ENCODE peak calls at places on chromosomes 2 and 18, in five cellular contexts. One of them, this sample, is unnamed.
A peak's percentile ranks its signal among the peaks of the same experiment; 100 is the strongest.

GRCh38 chr18:55907352-55908045 is 319.5 kb upstream of the TCF4 start:
- DNase-seq in ovary: peak; percentile 21
- DNase-seq in right atrium auricular region: no peak
- DNase-seq in A549: no peak
- DNase-seq in upper lobe of right lung: no peak
- DNase-seq in this sample: no peak

GRCh38 chr2:46125798-46126197 is 171.4 kb upstream of the EPAS1 start:
- DNase-seq in ovary: no peak
- DNase-seq in upper lobe of right lung: no peak
- DNase-seq in right atrium auricular region: no peak
- DNase-seq in A549: no peak
- DNase-seq in this sample: no peak

GRCh38 chr2:171244466-171244969 is 83.8 kb upstream of the TLK1 start:
- DNase-seq in A549: no peak
- DNase-seq in ovary: no peak
- DNase-seq in upper lobe of right lung: no peak
- DNase-seq in right atrium auricular region: no peak
- DNase-seq in this sample: no peak

GRCh38 chr2:236569593-236569973 is at the start of gene ACKR3:
- DNase-seq in A549: peak; percentile 65
- DNase-seq in upper lobe of right lung: peak; percentile 73
- DNase-seq in right atrium auricular region: peak; percentile 90
- DNase-seq in ovary: peak; percentile 66
- DNase-seq in this sample: peak; percentile 91

GRCh38 chr2:182038579-182038978 is 52.9 kb downstream of the PPP1R1C start:
- DNase-seq in upper lobe of right lung: no peak
- DNase-seq in A549: peak; percentile 10
- DNase-seq in right atrium auricular region: no peak
- DNase-seq in ovary: no peak
- DNase-seq in this sample: no peak

GRCh38 chr2:7256377-7256776 is 339.2 kb downstream of the RNF144A start:
- DNase-seq in right atrium auricular region: no peak
- DNase-seq in ovary: no peak
- DNase-seq in A549: no peak
- DNase-seq in upper lobe of right lung: no peak
- DNase-seq in this sample: no peak

GRCh38 chr2:208150094-208150493 is 4.1 kb upstream of the CRYGB start:
- DNase-seq in ovary: no peak
- DNase-seq in A549: no peak
- DNase-seq in upper lobe of right lung: no peak
- DNase-seq in right atrium auricular region: no peak
- DNase-seq in this sample: no peak

GRCh38 chr2:61090386-61090921 is 24.8 kb downstream of the SANBR start:
- DNase-seq in upper lobe of right lung: no peak
- DNase-seq in right atrium auricular region: no peak
- DNase-seq in ovary: no peak
- DNase-seq in A549: no peak
- DNase-seq in this sample: no peak

GRCh38 chr2:196413821-196414274 is 225.7 kb upstream of the CCDC150 start:
- DNase-seq in right atrium auricular region: no peak
- DNase-seq in A549: no peak
- DNase-seq in ovary: no peak
- DNase-seq in upper lobe of right lung: no peak
- DNase-seq in this sample: no peak

GRCh38 chr2:181857471-181857870 is 34.1 kb upstream of the ITPRID2 start:
- DNase-seq in upper lobe of right lung: no peak
- DNase-seq in ovary: no peak
- DNase-seq in right atrium auricular region: no peak
- DNase-seq in A549: no peak
- DNase-seq in this sample: no peak

GRCh38 chr2:223805008-223805407 is 32.4 kb downstream of the AP1S3 start:
- DNase-seq in A549: no peak
- DNase-seq in ovary: no peak
- DNase-seq in upper lobe of right lung: no peak
- DNase-seq in right atrium auricular region: no peak
- DNase-seq in this sample: no peak

GRCh38 chr2:237542001-237542704 is 24.2 kb upstream of the PRLH start:
- DNase-seq in ovary: no peak
- DNase-seq in A549: no peak
- DNase-seq in upper lobe of right lung: no peak
- DNase-seq in right atrium auricular region: no peak
- DNase-seq in this sample: no peak

GRCh38 chr2:29281585-29281984 is 166.4 kb downstream of the CLIP4 start:
- DNase-seq in right atrium auricular region: no peak
- DNase-seq in A549: peak; percentile 27
- DNase-seq in upper lobe of right lung: no peak
- DNase-seq in ovary: peak; percentile 53
- DNase-seq in this sample: no peak

GRCh38 chr2:73386342-73386868 is 769 bp downstream of the ALMS1 start:
- DNase-seq in right atrium auricular region: no peak
- DNase-seq in A549: no peak
- DNase-seq in upper lobe of right lung: no peak
- DNase-seq in ovary: no peak
- DNase-seq in this sample: no peak

GRCh38 chr2:239365782-239366435 is 34.9 kb downstream of the HDAC4 start:
- DNase-seq in right atrium auricular region: no peak
- DNase-seq in upper lobe of right lung: no peak
- DNase-seq in A549: no peak
- DNase-seq in ovary: no peak
- DNase-seq in this sample: no peak

GRCh38 chr18:49668583-49669290 is 106.9 kb downstream of the LIPG start:
- DNase-seq in A549: no peak
- DNase-seq in ovary: peak; percentile 55
- DNase-seq in right atrium auricular region: no peak
- DNase-seq in upper lobe of right lung: no peak
- DNase-seq in this sample: no peak

GRCh38 chr2:99545622-99546021 is 55.8 kb upstream of the REV1 start:
- DNase-seq in A549: no peak
- DNase-seq in right atrium auricular region: no peak
- DNase-seq in ovary: no peak
- DNase-seq in upper lobe of right lung: no peak
- DNase-seq in this sample: no peak

GRCh38 chr2:219560037-219560892 is 11.1 kb downstream of the OBSL1 start:
- DNase-seq in ovary: peak; percentile 28
- DNase-seq in right atrium auricular region: no peak
- DNase-seq in A549: peak; percentile 47
- DNase-seq in upper lobe of right lung: no peak
- DNase-seq in this sample: peak; percentile 64

GRCh38 chr2:149920389-149920788 is 332.8 kb upstream of the MMADHC start:
- DNase-seq in A549: no peak
- DNase-seq in ovary: no peak
- DNase-seq in upper lobe of right lung: no peak
- DNase-seq in right atrium auricular region: no peak
- DNase-seq in this sample: no peak

GRCh38 chr2:62570861-62571698 is 65.1 kb upstream of the TMEM17 start:
- DNase-seq in right atrium auricular region: no peak
- DNase-seq in A549: peak; percentile 58
- DNase-seq in ovary: no peak
- DNase-seq in upper lobe of right lung: peak; percentile 67
- DNase-seq in this sample: no peak

GRCh38 chr2:235518317-235519090 is 24.7 kb downstream of the AGAP1 start:
- DNase-seq in ovary: no peak
- DNase-seq in right atrium auricular region: no peak
- DNase-seq in upper lobe of right lung: no peak
- DNase-seq in A549: no peak
- DNase-seq in this sample: peak; percentile 55

GRCh38 chr2:187553908-187554703 is at the start of gene TFPI:
- DNase-seq in A549: no peak
- DNase-seq in upper lobe of right lung: no peak
- DNase-seq in right atrium auricular region: no peak
- DNase-seq in ovary: no peak
- DNase-seq in this sample: no peak

GRCh38 chr2:114426111-114426510 is 16.3 kb upstream of the DPP10 start:
- DNase-seq in A549: no peak
- DNase-seq in right atrium auricular region: no peak
- DNase-seq in ovary: no peak
- DNase-seq in upper lobe of right lung: no peak
- DNase-seq in this sample: peak; percentile 72

GRCh38 chr2:192480984-192481383 is 286.3 kb upstream of the TMEFF2 start:
- DNase-seq in ovary: no peak
- DNase-seq in right atrium auricular region: no peak
- DNase-seq in A549: no peak
- DNase-seq in upper lobe of right lung: no peak
- DNase-seq in this sample: no peak

GRCh38 chr2:66522591-66523379 is 87.9 kb downstream of the MEIS1 start:
- DNase-seq in ovary: no peak
- DNase-seq in right atrium auricular region: no peak
- DNase-seq in A549: no peak
- DNase-seq in upper lobe of right lung: no peak
- DNase-seq in this sample: no peak

GRCh38 chr2:122863516-122863915 is 1108.1 kb downstream of the TSN start:
- DNase-seq in upper lobe of right lung: no peak
- DNase-seq in ovary: no peak
- DNase-seq in right atrium auricular region: no peak
- DNase-seq in A549: no peak
- DNase-seq in this sample: no peak

GRCh38 chr2:215354771-215355695 is 43.2 kb downstream of the ATIC start:
- DNase-seq in ovary: no peak
- DNase-seq in right atrium auricular region: no peak
- DNase-seq in A549: no peak
- DNase-seq in upper lobe of right lung: no peak
- DNase-seq in this sample: no peak

GRCh38 chr2:240840435-240841060 is 20.5 kb upstream of the KIF1A start:
- DNase-seq in A549: peak; percentile 82
- DNase-seq in ovary: peak; percentile 58
- DNase-seq in right atrium auricular region: no peak
- DNase-seq in upper lobe of right lung: no peak
- DNase-seq in this sample: no peak

GRCh38 chr2:29220506-29221270 is 105.5 kb downstream of the CLIP4 start:
- DNase-seq in right atrium auricular region: no peak
- DNase-seq in A549: no peak
- DNase-seq in ovary: no peak
- DNase-seq in upper lobe of right lung: no peak
- DNase-seq in this sample: no peak

GRCh38 chr18:64717026-64717425 is 568.1 kb upstream of the LINC00305 start:
- DNase-seq in A549: no peak
- DNase-seq in ovary: no peak
- DNase-seq in right atrium auricular region: no peak
- DNase-seq in upper lobe of right lung: no peak
- DNase-seq in this sample: no peak

GRCh38 chr2:119431976-119432881 is 575 bp downstream of the TMEM37 start:
- DNase-seq in ovary: peak; percentile 48
- DNase-seq in A549: no peak
- DNase-seq in upper lobe of right lung: peak; percentile 82
- DNase-seq in right atrium auricular region: no peak
- DNase-seq in this sample: peak; percentile 82

GRCh38 chr2:9445089-9445488 is 21.6 kb downstream of the CPSF3 start:
- DNase-seq in right atrium auricular region: no peak
- DNase-seq in A549: no peak
- DNase-seq in ovary: no peak
- DNase-seq in upper lobe of right lung: no peak
- DNase-seq in this sample: no peak

GRCh38 chr2:201797175-201797840 is 9.0 kb upstream of the CDK15 start:
- DNase-seq in right atrium auricular region: no peak
- DNase-seq in ovary: no peak
- DNase-seq in upper lobe of right lung: no peak
- DNase-seq in A549: no peak
- DNase-seq in this sample: no peak
- H3K4me3 ChIP-seq in right atrium auricular region: no peak overlapping the region
- H3K4me3 ChIP-seq in ovary: no peak overlapping the region
- H3K4me3 ChIP-seq in upper lobe of right lung: no peak overlapping the region
- H3K4me3 ChIP-seq in A549: no peak overlapping the region
- H3K4me3 ChIP-seq in this sample: no peak overlapping the region

DNA sequence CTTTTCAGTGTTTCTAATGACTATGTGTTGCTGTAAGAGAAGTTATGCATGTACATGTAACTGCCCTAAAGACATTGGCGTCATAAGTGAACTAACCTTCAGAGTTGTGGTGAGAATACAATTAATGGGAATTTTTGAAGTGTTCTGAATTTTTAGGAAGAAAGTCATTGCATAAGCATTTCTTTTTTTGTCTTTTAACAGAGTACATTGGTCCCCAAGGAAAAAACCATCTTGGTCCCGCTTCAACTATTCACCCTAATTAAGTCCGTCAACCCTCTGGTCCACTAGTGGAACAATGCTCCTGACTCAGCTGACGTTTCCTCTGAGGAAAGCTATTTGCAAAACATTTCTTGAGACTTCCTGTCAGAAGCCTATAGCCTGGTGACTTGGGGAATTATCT is 41.1 kb upstream of the VIT start:
- DNase-seq in right atrium auricular region: no peak
- DNase-seq in ovary: no peak
- DNase-seq in A549: no peak
- DNase-seq in upper lobe of right lung: no peak
- DNase-seq in this sample: no peak
- H3K27ac ChIP-seq in right atrium auricular region: peak overlapping the region; percentile 31
- H3K27ac ChIP-seq in ovary: no peak overlapping the region
- H3K27ac ChIP-seq in A549: no peak overlapping the region
- H3K27ac ChIP-seq in upper lobe of right lung: no peak overlapping the region
- H3K27ac ChIP-seq in this sample: no peak overlapping the region

GRCh38 chr2:152407204-152407721 is 72.3 kb downstream of the FMNL2 start:
- DNase-seq in upper lobe of right lung: no peak
- DNase-seq in ovary: peak; percentile 49
- DNase-seq in right atrium auricular region: no peak
- DNase-seq in A549: peak; percentile 65
- DNase-seq in this sample: peak; percentile 79

GRCh38 chr2:152407806-152408205 is 72.8 kb downstream of the FMNL2 start:
- DNase-seq in upper lobe of right lung: no peak
- DNase-seq in A549: no peak
- DNase-seq in right atrium auricular region: no peak
- DNase-seq in ovary: no peak
- DNase-seq in this sample: no peak

GRCh38 chr2:152409691-152410597 is 75.0 kb downstream of the FMNL2 start:
- DNase-seq in ovary: no peak
- DNase-seq in upper lobe of right lung: no peak
- DNase-seq in A549: no peak
- DNase-seq in right atrium auricular region: no peak
- DNase-seq in this sample: no peak

GRCh38 chr2:152406836-152407161 is 71.8 kb downstream of the FMNL2 start:
- DNase-seq in upper lobe of right lung: no peak
- DNase-seq in ovary: no peak
- DNase-seq in right atrium auricular region: no peak
- DNase-seq in A549: no peak
- DNase-seq in this sample: no peak

DNA sequence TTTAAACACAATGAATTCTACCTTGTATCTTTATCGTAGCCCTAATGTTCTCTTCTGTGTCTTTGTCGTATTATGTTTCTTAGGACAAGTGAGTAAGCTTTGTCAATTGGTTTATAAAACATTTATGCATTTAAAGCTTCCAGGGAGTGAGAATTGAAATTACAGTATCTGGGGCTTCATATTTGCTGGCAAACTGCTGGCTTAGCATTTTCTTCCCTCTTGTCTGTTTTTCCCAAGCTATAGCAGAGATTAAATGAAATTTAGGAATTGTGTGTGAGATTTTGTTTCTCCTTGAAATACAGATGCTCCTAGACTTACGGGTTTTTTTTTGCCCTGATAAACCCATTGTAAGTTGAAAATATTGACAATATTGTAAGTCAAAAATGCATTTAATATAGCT is 73.3 kb downstream of the FMNL2 start:
- DNase-seq in upper lobe of right lung: no peak
- DNase-seq in A549: no peak
- DNase-seq in right atrium auricular region: no peak
- DNase-seq in ovary: no peak
- DNase-seq in this sample: no peak
- H3K4me1 ChIP-seq in upper lobe of right lung: peaks cover 53% of the 10 kb centered on the region
- H3K4me1 ChIP-seq in A549: peaks cover 84% of the 10 kb centered on the region
- H3K4me1 ChIP-seq in right atrium auricular region: peaks cover 47% of the 10 kb centered on the region
- H3K4me1 ChIP-seq in ovary: peaks cover 12% of the 10 kb centered on the region
- H3K4me1 ChIP-seq in this sample: peaks cover 3% of the 10 kb centered on the region

GRCh38 chr2:42390401-42390969 is 29.5 kb upstream of the COX7A2L start:
- DNase-seq in upper lobe of right lung: no peak
- DNase-seq in ovary: no peak
- DNase-seq in right atrium auricular region: no peak
- DNase-seq in A549: no peak
- DNase-seq in this sample: no peak
- H3K4me3 ChIP-seq in upper lobe of right lung: no peak overlapping the region
- H3K4me3 ChIP-seq in ovary: no peak overlapping the region
- H3K4me3 ChIP-seq in right atrium auricular region: no peak overlapping the region
- H3K4me3 ChIP-seq in A549: no peak overlapping the region
- H3K4me3 ChIP-seq in this sample: no peak overlapping the region

This sample was measured in aorta.